ENCODE peak calls at places on chromosome 2, in nine cellular contexts. T is iPS-NIHi11; O is CD8-positive, alpha-beta memory T cell; X is dorsolateral prefrontal cortex; I is endothelial cell; H is activated naive CD4-positive, alpha-beta T cell; K is aorta; Z is colonic mucosa; Y is spleen. Q is an unnamed sample.

GRCh38 chr2:215594766-215595165 is 158.9 kb upstream of the FN1 start:
- DNase-seq in T (no peak), O (no peak), X (no peak), I (no peak), H (no peak), K (no peak), Z (no peak), Y (no peak), Q (no peak)

GRCh38 chr2:27807476-27807875 is 36.0 kb downstream of the MRPL33 start:
- DNase-seq in T (peak), O (no peak), X (no peak), I (peak), H (no peak), K (peak), Z (peak), Y (no peak), Q (peak)

GRCh38 chr2:194854941-194855340 is 802.1 kb upstream of the SLC39A10 start:
- DNase-seq in T (no peak), O (no peak), X (no peak), I (no peak), H (no peak), K (peak), Z (no peak), Y (peak), Q (no peak)

GRCh38 chr2:219418155-219418569 is at the start of gene DES:
- DNase-seq in T (peak), O (no peak), X (no peak), I (no peak), H (no peak), K (peak), Z (no peak), Y (no peak), Q (no peak)

GRCh38 chr2:230885467-230886130 is 20.9 kb downstream of the ITM2C start:
- DNase-seq in T (peak), O (no peak), X (peak), I (no peak), H (no peak), K (no peak), Z (no peak), Y (peak), Q (no peak)

GRCh38 chr2:31475692-31476091 is 61.1 kb upstream of the XDH start:
- DNase-seq in T (no peak), O (no peak), X (no peak), I (no peak), H (no peak), K (no peak), Z (no peak), Y (no peak), Q (no peak)

GRCh38 chr2:174585111-174585510 is 12.5 kb downstream of the WIPF1 start:
- DNase-seq in T (no peak), O (no peak), X (no peak), I (no peak), H (no peak), K (no peak), Z (no peak), Y (no peak), Q (no peak)

GRCh38 chr2:47189635-47190034 is 34.5 kb upstream of the STPG4 start:
- DNase-seq in T (no peak), O (no peak), X (no peak), I (no peak), H (no peak), K (no peak), Z (no peak), Y (no peak), Q (no peak)

Q was measured in T-helper 9 cell.